ENCODE peak calls at places on chromosomes 16 and 17, in seven cellular contexts. One of them, this sample, is unnamed.

GRCh38 chr17:64073771-64074703 is 53.6 kb upstream of the ICAM2 start:
- DNase-seq in fibroblast of the aortic adventitia: no peak
- DNase-seq in activated T-helper 1 cell treated with anti-CD3 and anti-CD28 coated beads, Interleukin-2, amount 50 U/mL, for 16 hours: no peak
- DNase-seq in RPMI8226: peak
- DNase-seq in stimulated activated CD8-positive, alpha-beta memory T cell treated with anti-CD3 and anti-CD28 coated beads, Interleukin-4, amount 100 ng/mL, for 4 hours: no peak
- DNase-seq in stimulated activated CD4-positive, alpha-beta T cell treated with anti-CD3 and anti-CD28 coated beads, Interleukin-4, amount 100 ng/mL, for 1 hour: no peak
- DNase-seq in T-cell: no peak
- DNase-seq in this sample: no peak

GRCh38 chr17:55454906-55455474 is 33.4 kb upstream of the MMD start:
- DNase-seq in fibroblast of the aortic adventitia: peak
- DNase-seq in activated T-helper 1 cell treated with anti-CD3 and anti-CD28 coated beads, Interleukin-2, amount 50 U/mL, for 16 hours: no peak
- DNase-seq in RPMI8226: no peak
- DNase-seq in stimulated activated CD8-positive, alpha-beta memory T cell treated with anti-CD3 and anti-CD28 coated beads, Interleukin-4, amount 100 ng/mL, for 4 hours: no peak
- DNase-seq in stimulated activated CD4-positive, alpha-beta T cell treated with anti-CD3 and anti-CD28 coated beads, Interleukin-4, amount 100 ng/mL, for 1 hour: no peak
- DNase-seq in T-cell: no peak
- DNase-seq in this sample: no peak

GRCh38 chr17:17609121-17609520 is 17.6 kb upstream of the PEMT start:
- DNase-seq in fibroblast of the aortic adventitia: no peak
- DNase-seq in activated T-helper 1 cell treated with anti-CD3 and anti-CD28 coated beads, Interleukin-2, amount 50 U/mL, for 16 hours: no peak
- DNase-seq in RPMI8226: no peak
- DNase-seq in stimulated activated CD8-positive, alpha-beta memory T cell treated with anti-CD3 and anti-CD28 coated beads, Interleukin-4, amount 100 ng/mL, for 4 hours: no peak
- DNase-seq in stimulated activated CD4-positive, alpha-beta T cell treated with anti-CD3 and anti-CD28 coated beads, Interleukin-4, amount 100 ng/mL, for 1 hour: no peak
- DNase-seq in T-cell: no peak
- DNase-seq in this sample: peak

GRCh38 chr17:6388416-6388815 is 46.5 kb downstream of the AIPL1 start:
- DNase-seq in fibroblast of the aortic adventitia: no peak
- DNase-seq in activated T-helper 1 cell treated with anti-CD3 and anti-CD28 coated beads, Interleukin-2, amount 50 U/mL, for 16 hours: no peak
- DNase-seq in RPMI8226: no peak
- DNase-seq in stimulated activated CD8-positive, alpha-beta memory T cell treated with anti-CD3 and anti-CD28 coated beads, Interleukin-4, amount 100 ng/mL, for 4 hours: no peak
- DNase-seq in stimulated activated CD4-positive, alpha-beta T cell treated with anti-CD3 and anti-CD28 coated beads, Interleukin-4, amount 100 ng/mL, for 1 hour: no peak
- DNase-seq in T-cell: no peak
- DNase-seq in this sample: no peak

GRCh38 chr17:73068322-73069153 is 23.9 kb downstream of the SLC39A11 start:
- DNase-seq in fibroblast of the aortic adventitia: peak
- DNase-seq in activated T-helper 1 cell treated with anti-CD3 and anti-CD28 coated beads, Interleukin-2, amount 50 U/mL, for 16 hours: no peak
- DNase-seq in RPMI8226: no peak
- DNase-seq in stimulated activated CD8-positive, alpha-beta memory T cell treated with anti-CD3 and anti-CD28 coated beads, Interleukin-4, amount 100 ng/mL, for 4 hours: no peak
- DNase-seq in stimulated activated CD4-positive, alpha-beta T cell treated with anti-CD3 and anti-CD28 coated beads, Interleukin-4, amount 100 ng/mL, for 1 hour: no peak
- DNase-seq in T-cell: no peak
- DNase-seq in this sample: peak

GRCh38 chr17:50624321-50624935 is 10.3 kb upstream of the ABCC3 start:
- DNase-seq in fibroblast of the aortic adventitia: no peak
- DNase-seq in activated T-helper 1 cell treated with anti-CD3 and anti-CD28 coated beads, Interleukin-2, amount 50 U/mL, for 16 hours: no peak
- DNase-seq in RPMI8226: no peak
- DNase-seq in stimulated activated CD8-positive, alpha-beta memory T cell treated with anti-CD3 and anti-CD28 coated beads, Interleukin-4, amount 100 ng/mL, for 4 hours: no peak
- DNase-seq in stimulated activated CD4-positive, alpha-beta T cell treated with anti-CD3 and anti-CD28 coated beads, Interleukin-4, amount 100 ng/mL, for 1 hour: no peak
- DNase-seq in T-cell: no peak
- DNase-seq in this sample: no peak

GRCh38 chr16:26396511-26397235 is 670.1 kb upstream of the C16orf82 start:
- DNase-seq in fibroblast of the aortic adventitia: no peak
- DNase-seq in activated T-helper 1 cell treated with anti-CD3 and anti-CD28 coated beads, Interleukin-2, amount 50 U/mL, for 16 hours: no peak
- DNase-seq in RPMI8226: no peak
- DNase-seq in stimulated activated CD8-positive, alpha-beta memory T cell treated with anti-CD3 and anti-CD28 coated beads, Interleukin-4, amount 100 ng/mL, for 4 hours: no peak
- DNase-seq in stimulated activated CD4-positive, alpha-beta T cell treated with anti-CD3 and anti-CD28 coated beads, Interleukin-4, amount 100 ng/mL, for 1 hour: no peak
- DNase-seq in T-cell: no peak
- DNase-seq in this sample: no peak

GRCh38 chr17:79530361-79531105 is 80.3 kb downstream of the RBFOX3 start:
- DNase-seq in fibroblast of the aortic adventitia: no peak
- DNase-seq in activated T-helper 1 cell treated with anti-CD3 and anti-CD28 coated beads, Interleukin-2, amount 50 U/mL, for 16 hours: no peak
- DNase-seq in RPMI8226: no peak
- DNase-seq in stimulated activated CD8-positive, alpha-beta memory T cell treated with anti-CD3 and anti-CD28 coated beads, Interleukin-4, amount 100 ng/mL, for 4 hours: no peak
- DNase-seq in stimulated activated CD4-positive, alpha-beta T cell treated with anti-CD3 and anti-CD28 coated beads, Interleukin-4, amount 100 ng/mL, for 1 hour: no peak
- DNase-seq in T-cell: no peak
- DNase-seq in this sample: no peak

GRCh38 chr17:76234354-76234679 is 6.0 kb downstream of the RNF157 start:
- DNase-seq in fibroblast of the aortic adventitia: no peak
- DNase-seq in activated T-helper 1 cell treated with anti-CD3 and anti-CD28 coated beads, Interleukin-2, amount 50 U/mL, for 16 hours: no peak
- DNase-seq in RPMI8226: no peak
- DNase-seq in stimulated activated CD8-positive, alpha-beta memory T cell treated with anti-CD3 and anti-CD28 coated beads, Interleukin-4, amount 100 ng/mL, for 4 hours: no peak
- DNase-seq in stimulated activated CD4-positive, alpha-beta T cell treated with anti-CD3 and anti-CD28 coated beads, Interleukin-4, amount 100 ng/mL, for 1 hour: no peak
- DNase-seq in T-cell: no peak
- DNase-seq in this sample: no peak

GRCh38 chr17:74325743-74326379 is at the start of gene KIF19:
- DNase-seq in fibroblast of the aortic adventitia: no peak
- DNase-seq in activated T-helper 1 cell treated with anti-CD3 and anti-CD28 coated beads, Interleukin-2, amount 50 U/mL, for 16 hours: peak
- DNase-seq in RPMI8226: peak
- DNase-seq in stimulated activated CD8-positive, alpha-beta memory T cell treated with anti-CD3 and anti-CD28 coated beads, Interleukin-4, amount 100 ng/mL, for 4 hours: no peak
- DNase-seq in stimulated activated CD4-positive, alpha-beta T cell treated with anti-CD3 and anti-CD28 coated beads, Interleukin-4, amount 100 ng/mL, for 1 hour: peak
- DNase-seq in T-cell: peak
- DNase-seq in this sample: no peak

GRCh38 chr16:55480228-55480655 is 1.2 kb downstream of the MMP2 start:
- DNase-seq in fibroblast of the aortic adventitia: peak
- DNase-seq in activated T-helper 1 cell treated with anti-CD3 and anti-CD28 coated beads, Interleukin-2, amount 50 U/mL, for 16 hours: no peak
- DNase-seq in RPMI8226: no peak
- DNase-seq in stimulated activated CD8-positive, alpha-beta memory T cell treated with anti-CD3 and anti-CD28 coated beads, Interleukin-4, amount 100 ng/mL, for 4 hours: no peak
- DNase-seq in stimulated activated CD4-positive, alpha-beta T cell treated with anti-CD3 and anti-CD28 coated beads, Interleukin-4, amount 100 ng/mL, for 1 hour: no peak
- DNase-seq in T-cell: no peak
- DNase-seq in this sample: no peak

GRCh38 chr16:85699628-85700027 is 10.9 kb upstream of the GINS2 start:
- DNase-seq in fibroblast of the aortic adventitia: peak
- DNase-seq in activated T-helper 1 cell treated with anti-CD3 and anti-CD28 coated beads, Interleukin-2, amount 50 U/mL, for 16 hours: no peak
- DNase-seq in RPMI8226: no peak
- DNase-seq in stimulated activated CD8-positive, alpha-beta memory T cell treated with anti-CD3 and anti-CD28 coated beads, Interleukin-4, amount 100 ng/mL, for 4 hours: no peak
- DNase-seq in stimulated activated CD4-positive, alpha-beta T cell treated with anti-CD3 and anti-CD28 coated beads, Interleukin-4, amount 100 ng/mL, for 1 hour: no peak
- DNase-seq in T-cell: no peak
- DNase-seq in this sample: peak

GRCh38 chr17:58591455-58591854 is 77.0 kb upstream of the MTMR4 start:
- DNase-seq in fibroblast of the aortic adventitia: no peak
- DNase-seq in activated T-helper 1 cell treated with anti-CD3 and anti-CD28 coated beads, Interleukin-2, amount 50 U/mL, for 16 hours: no peak
- DNase-seq in RPMI8226: no peak
- DNase-seq in stimulated activated CD8-positive, alpha-beta memory T cell treated with anti-CD3 and anti-CD28 coated beads, Interleukin-4, amount 100 ng/mL, for 4 hours: no peak
- DNase-seq in stimulated activated CD4-positive, alpha-beta T cell treated with anti-CD3 and anti-CD28 coated beads, Interleukin-4, amount 100 ng/mL, for 1 hour: no peak
- DNase-seq in T-cell: no peak
- DNase-seq in this sample: no peak

GRCh38 chr16:8958344-8958808 is 5.3 kb downstream of the USP7 start:
- DNase-seq in fibroblast of the aortic adventitia: peak
- DNase-seq in activated T-helper 1 cell treated with anti-CD3 and anti-CD28 coated beads, Interleukin-2, amount 50 U/mL, for 16 hours: no peak
- DNase-seq in RPMI8226: peak
- DNase-seq in stimulated activated CD8-positive, alpha-beta memory T cell treated with anti-CD3 and anti-CD28 coated beads, Interleukin-4, amount 100 ng/mL, for 4 hours: no peak
- DNase-seq in stimulated activated CD4-positive, alpha-beta T cell treated with anti-CD3 and anti-CD28 coated beads, Interleukin-4, amount 100 ng/mL, for 1 hour: no peak
- DNase-seq in T-cell: no peak
- DNase-seq in this sample: no peak

GRCh38 chr17:31321481-31321880 is at the start of gene EVI2A:
- DNase-seq in fibroblast of the aortic adventitia: peak
- DNase-seq in activated T-helper 1 cell treated with anti-CD3 and anti-CD28 coated beads, Interleukin-2, amount 50 U/mL, for 16 hours: peak
- DNase-seq in RPMI8226: peak
- DNase-seq in stimulated activated CD8-positive, alpha-beta memory T cell treated with anti-CD3 and anti-CD28 coated beads, Interleukin-4, amount 100 ng/mL, for 4 hours: peak
- DNase-seq in stimulated activated CD4-positive, alpha-beta T cell treated with anti-CD3 and anti-CD28 coated beads, Interleukin-4, amount 100 ng/mL, for 1 hour: peak
- DNase-seq in T-cell: peak
- DNase-seq in this sample: no peak

GRCh38 chr17:35740997-35741931 is 9.8 kb downstream of the RASL10B start:
- DNase-seq in fibroblast of the aortic adventitia: no peak
- DNase-seq in activated T-helper 1 cell treated with anti-CD3 and anti-CD28 coated beads, Interleukin-2, amount 50 U/mL, for 16 hours: no peak
- DNase-seq in RPMI8226: no peak
- DNase-seq in stimulated activated CD8-positive, alpha-beta memory T cell treated with anti-CD3 and anti-CD28 coated beads, Interleukin-4, amount 100 ng/mL, for 4 hours: no peak
- DNase-seq in stimulated activated CD4-positive, alpha-beta T cell treated with anti-CD3 and anti-CD28 coated beads, Interleukin-4, amount 100 ng/mL, for 1 hour: peak
- DNase-seq in T-cell: no peak
- DNase-seq in this sample: no peak

GRCh38 chr17:48630925-48631692 is 5.0 kb upstream of the HOXB9 start:
- DNase-seq in fibroblast of the aortic adventitia: no peak
- DNase-seq in activated T-helper 1 cell treated with anti-CD3 and anti-CD28 coated beads, Interleukin-2, amount 50 U/mL, for 16 hours: no peak
- DNase-seq in RPMI8226: peak
- DNase-seq in stimulated activated CD8-positive, alpha-beta memory T cell treated with anti-CD3 and anti-CD28 coated beads, Interleukin-4, amount 100 ng/mL, for 4 hours: no peak
- DNase-seq in stimulated activated CD4-positive, alpha-beta T cell treated with anti-CD3 and anti-CD28 coated beads, Interleukin-4, amount 100 ng/mL, for 1 hour: no peak
- DNase-seq in T-cell: no peak
- DNase-seq in this sample: peak